ENCODE peak calls at places on chromosomes 3 and 15, in five cellular contexts. H, R, V, Q and X are unnamed samples.

GRCh38 chr3:30629736-30630135 is 23.3 kb downstream of the TGFBR2 start:
- DNase-seq in H (no peak), Q (no peak), V (no peak), R (no peak), X (no peak)

GRCh38 chr3:40044487-40044886 is 235.1 kb downstream of the MYRIP start:
- DNase-seq in H (no peak), R (no peak), V (peak; percentile 97), Q (no peak), X (no peak)

GRCh38 chr15:99502661-99503060 is 63.1 kb upstream of the MEF2A start:
- DNase-seq in H (no peak), Q (no peak), V (no peak), R (no peak), X (no peak)

GRCh38 chr15:99371180-99372103 is 120.2 kb downstream of the LRRC28 start:
- DNase-seq in V (peak; percentile 6), Q (no peak), R (no peak), H (no peak), X (no peak)

GRCh38 chr3:82474711-82475110 is 713.3 kb upstream of the GBE1 start:
- DNase-seq in Q (no peak), R (no peak), V (peak; percentile 45), H (no peak), X (no peak)

GRCh38 chr3:10437272-10437994 is 68.0 kb downstream of the ATP2B2 start:
- DNase-seq in R (no peak), H (no peak), Q (no peak), V (peak; percentile 17), X (no peak)

GRCh38 chr15:65924004-65924403 is 54.7 kb downstream of the RAB11A start:
- DNase-seq in H (no peak), V (no peak), R (no peak), Q (no peak), X (no peak)

GRCh38 chr15:44706401-44706800 is 4.7 kb downstream of the PATL2 start:
- DNase-seq in H (no peak), V (no peak), R (no peak), Q (no peak), X (no peak)

GRCh38 chr15:31340047-31340446 is 13.4 kb downstream of the KLF13 start:
- DNase-seq in R (no peak), Q (no peak), V (no peak), H (no peak), X (no peak)

GRCh38 chr3:88824646-88825303 is 282.6 kb upstream of the EPHA3 start:
- DNase-seq in R (no peak), V (no peak), Q (no peak), H (no peak), X (no peak)

GRCh38 chr3:6216135-6216792 is 644.7 kb upstream of the GRM7 start:
- DNase-seq in V (no peak), Q (no peak), H (no peak), R (no peak), X (no peak)

GRCh38 chr15:42427429-42428223 is 63.3 kb downstream of the ZNF106 start:
- DNase-seq in V (peak; percentile 3), R (no peak), Q (no peak), H (no peak), X (no peak)

GRCh38 chr15:29936353-29937049 is 114.2 kb upstream of the TJP1 start:
- DNase-seq in R (no peak), H (no peak), Q (no peak), V (peak; percentile 75), X (no peak)

GRCh38 chr15:72358532-72359180 is 17.2 kb downstream of the HEXA start:
- DNase-seq in Q (no peak), H (peak; percentile 46), R (peak; percentile 36), V (peak; percentile 86), X (peak; percentile 28)

GRCh38 chr3:69411331-69411730 is 25.4 kb upstream of the FRMD4B start:
- DNase-seq in R (no peak), H (no peak), V (peak; percentile 93), Q (no peak), X (no peak)

GRCh38 chr3:78130741-78131290 is 1090.9 kb downstream of the ROBO2 start:
- DNase-seq in H (no peak), Q (no peak), R (no peak), V (no peak), X (no peak)

GRCh38 chr3:119357190-119357589 is 63.0 kb downstream of the ARHGAP31 start:
- DNase-seq in Q (no peak), R (no peak), V (peak; percentile 17), H (no peak), X (peak; percentile 71)

GRCh38 chr3:40382617-40382979 is 4.4 kb upstream of the ENTPD3 start:
- DNase-seq in H (no peak), Q (no peak), V (no peak), R (no peak), X (no peak)

GRCh38 chr15:29225534-29226224 is 43.9 kb downstream of the NSMCE3 start:
- DNase-seq in R (no peak), V (no peak), H (no peak), Q (no peak), X (no peak)

GRCh38 chr3:188584162-188584529 is 430.2 kb downstream of the LPP start:
- DNase-seq in R (no peak), V (peak; percentile 82), H (no peak), Q (no peak), X (no peak)

GRCh38 chr15:59274126-59274970 is 67.7 kb downstream of the LDHAL6B start:
- DNase-seq in R (no peak), Q (no peak), V (peak; percentile 79), H (no peak), X (no peak)

GRCh38 chr3:187931111-187931510 is 185.8 kb upstream of the BCL6 start:
- DNase-seq in H (no peak), V (no peak), R (no peak), Q (no peak), X (no peak)

GRCh38 chr3:183745300-183746098 is 47.9 kb downstream of the YEATS2 start:
- DNase-seq in R (no peak), Q (no peak), V (no peak), H (no peak), X (no peak)

GRCh38 chr3:71088742-71089141 is 494.8 kb downstream of the FOXP1 start:
- DNase-seq in Q (no peak), H (no peak), V (no peak), R (no peak), X (no peak)

GRCh38 chr3:71090207-71090606 is 493.3 kb downstream of the FOXP1 start:
- DNase-seq in H (no peak), V (no peak), Q (no peak), R (no peak), X (no peak)

GRCh38 chr3:71088019-71088711 is 495.4 kb downstream of the FOXP1 start:
- DNase-seq in V (no peak), Q (no peak), R (no peak), H (no peak), X (no peak)

GRCh38 chr3:71089271-71089670 is 494.3 kb downstream of the FOXP1 start:
- DNase-seq in H (no peak), R (no peak), V (no peak), Q (no peak), X (no peak)

GRCh38 chr3:71087109-71088018 is 496.2 kb downstream of the FOXP1 start:
- DNase-seq in V (peak; percentile 36), R (no peak), Q (no peak), H (no peak), X (no peak)
- H3K4me1 ChIP-seq in V (no peaks in the 10 kb centered on the region), R (no peaks in the 10 kb centered on the region), Q (peaks cover 36% of the 10 kb centered on the region), H (peaks cover 16% of the 10 kb centered on the region), X (no peaks in the 10 kb centered on the region)

GRCh38 chr3:126475411-126476114 is at the start of gene ZXDC:
- DNase-seq in H (peak; percentile 95), Q (peak; percentile 93), R (peak; percentile 91), V (peak; percentile 93), X (peak; percentile 96)
- TF ChIP-seq CTCF in H (peak; percentile 59), Q (peak; percentile 49), R (peak; percentile 36), V (peak; percentile 9), X (peak; percentile 32)

DNA sequence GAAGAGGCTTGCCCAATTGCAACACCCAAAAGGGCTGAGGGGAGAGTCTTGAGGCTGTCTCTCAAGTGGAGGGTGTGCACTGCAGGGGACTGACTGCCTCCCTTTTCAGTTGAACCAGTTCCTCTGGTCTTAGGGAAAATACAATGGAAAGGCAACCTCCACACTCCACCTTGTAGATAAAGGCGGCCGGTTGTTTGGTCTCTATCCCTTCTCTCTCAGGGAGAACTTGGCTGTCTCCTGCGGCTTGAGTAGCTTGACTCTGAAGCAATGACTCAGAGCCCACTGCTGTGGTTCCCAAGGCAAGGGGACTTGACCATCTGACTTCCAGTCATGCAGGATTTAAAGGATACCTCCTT is 143.2 kb upstream of the UMPS start:
- DNase-seq in R (no peak), Q (no peak), H (no peak), V (no peak), X (peak; percentile 66)
- H3K4me3 ChIP-seq in R (no peak overlapping the region), Q (no peak overlapping the region), H (peak overlapping the region; percentile 76), V (no peak overlapping the region), X (no peak overlapping the region)

GRCh38 chr3:128194843-128195242 is 41.6 kb downstream of the EEFSEC start:
- DNase-seq in V (no peak), R (no peak), Q (no peak), H (peak; percentile 34), X (no peak)
- H3K4me1 ChIP-seq in V (peaks cover 8% of the 10 kb centered on the region), R (no peaks in the 10 kb centered on the region), Q (peaks cover 5% of the 10 kb centered on the region), H (peaks cover 44% of the 10 kb centered on the region), X (no peaks in the 10 kb centered on the region)

GRCh38 chr3:9257092-9257491 is 7.6 kb upstream of the SRGAP3 start:
- DNase-seq in R (no peak), H (no peak), V (no peak), Q (no peak), X (no peak)
- TF ChIP-seq CTCF in R (no peak), H (no peak), V (no peak), Q (no peak), X (no peak)